ENCODE peak calls at places on chromosomes 4 and X, in nine cellular contexts. I is D341Med; F is cerebellar nuclear complex; G is memory B cell; T is NCI-H1105 treated with DMSO at 0.1 percent for 48 hours; O is foreskin fibroblast; Q is iPS-NIHi11; X is stimulated activated CD4-positive, alpha-beta T cell treated with anti-CD3 and anti-CD28 coated beads, Interleukin-2, amount 100 ng/mL, for 48 hours; E is progenitor cell of endocrine pancreas. Z is an unnamed sample.
A peak's percentile ranks its signal among the peaks of the same experiment; 100 is the strongest.

GRCh38 chr4:119321921-119322687 is at the start of gene FABP2:
- DNase-seq in T (no peak), F (no peak), O (no peak), G (no peak), E (no peak), X (no peak), Q (no peak), I (no peak), Z (no peak)

GRCh38 chrX:153554519-153555167 is 37.2 kb downstream of the ATP2B3 start:
- DNase-seq in T (peak; percentile 57), E (peak; percentile 50), F (no peak), Q (peak; percentile 79), O (peak; percentile 34), G (peak; percentile 57), I (peak; percentile 76), X (peak; percentile 60), Z (peak; percentile 1)

GRCh38 chrX:10199212-10199611 is 42.4 kb downstream of the CLCN4 start:
- DNase-seq in G (peak; percentile 30), O (peak; percentile 23), F (no peak), X (no peak), I (no peak), T (no peak), E (no peak), Q (no peak), Z (no peak)

GRCh38 chr4:23685481-23685880 is 204.4 kb downstream of the PPARGC1A start:
- DNase-seq in T (no peak), F (no peak), G (no peak), I (no peak), O (no peak), Q (no peak), X (no peak), E (no peak), Z (no peak)

GRCh38 chr4:38387348-38387747 is 276.7 kb upstream of the KLF3 start:
- DNase-seq in I (no peak), X (no peak), G (no peak), F (no peak), T (peak; percentile 33), O (no peak), E (no peak), Q (peak; percentile 40), Z (no peak)

GRCh38 chr4:114807357-114807756 is 208.8 kb downstream of the UGT8 start:
- DNase-seq in I (peak; percentile 32), Q (no peak), T (no peak), E (no peak), O (no peak), F (no peak), X (no peak), G (no peak), Z (no peak)

GRCh38 chr4:168451744-168452394 is 28.4 kb downstream of the DDX60L start:
- DNase-seq in I (no peak), F (no peak), X (no peak), T (no peak), E (no peak), O (peak; percentile 71), Q (no peak), G (no peak), Z (no peak)

GRCh38 chrX:54807524-54808108 is at the start of gene MAGED2:
- DNase-seq in T (peak; percentile 27), O (no peak), F (no peak), I (peak; percentile 64), E (no peak), X (no peak), G (no peak), Q (peak; percentile 23), Z (peak; percentile 47)

GRCh38 chr4:106369456-106370060 is 980 bp upstream of the GIMD1 start:
- DNase-seq in F (no peak), O (peak; percentile 80), G (no peak), E (no peak), T (peak; percentile 5), I (peak; percentile 51), Q (peak; percentile 58), X (no peak), Z (no peak)

GRCh38 chrX:154603438-154604430 is 15.3 kb downstream of the CTAG1B start:
- DNase-seq in I (no peak), Q (no peak), T (no peak), G (no peak), E (no peak), O (peak; percentile 53), X (no peak), F (no peak), Z (no peak)

GRCh38 chr4:53563824-53564223 is 27.5 kb downstream of the LNX1 start:
- DNase-seq in O (peak; percentile 47), T (no peak), X (peak; percentile 3), Q (no peak), G (no peak), E (no peak), I (no peak), F (no peak), Z (no peak)

GRCh38 chr4:93912146-93912545 is 83.6 kb downstream of the ATOH1 start:
- DNase-seq in F (no peak), I (no peak), E (no peak), G (no peak), O (no peak), X (no peak), T (no peak), Q (no peak), Z (no peak)

GRCh38 chr4:102935716-102936115 is 66.9 kb downstream of the CISD2 start:
- DNase-seq in I (no peak), T (no peak), Q (no peak), X (no peak), F (no peak), G (no peak), E (no peak), O (no peak), Z (no peak)

GRCh38 chr4:162131256-162131655 is 32.5 kb downstream of the FSTL5 start:
- DNase-seq in T (no peak), Q (no peak), X (no peak), I (no peak), G (no peak), F (no peak), E (no peak), O (no peak), Z (no peak)

GRCh38 chr4:86935833-86936721 is 1.3 kb downstream of the AFF1 start:
- DNase-seq in G (peak; percentile 58), Q (peak; percentile 65), E (no peak), X (peak; percentile 60), F (no peak), O (peak; percentile 63), T (no peak), I (peak; percentile 51), Z (peak; percentile 56)

GRCh38 chrX:137567474-137568232 is 1.7 kb downstream of the ZIC3 start:
- DNase-seq in I (no peak), T (peak; percentile 19), O (no peak), Q (no peak), E (no peak), F (no peak), X (no peak), G (no peak), Z (no peak)

GRCh38 chr4:95215991-95216605 is 332.7 kb downstream of the UNC5C start:
- DNase-seq in Q (no peak), X (no peak), G (no peak), T (no peak), F (no peak), I (no peak), O (no peak), E (no peak), Z (no peak)

GRCh38 chr4:76696109-76696508 is 201.8 kb downstream of the SOWAHB start:
- DNase-seq in I (no peak), O (peak; percentile 74), G (no peak), T (peak; percentile 30), Q (peak; percentile 75), E (peak; percentile 29), F (no peak), X (no peak), Z (no peak)

GRCh38 chr4:78018271-78019049 is 38.7 kb upstream of the FRAS1 start:
- DNase-seq in E (no peak), O (no peak), T (no peak), X (no peak), Q (no peak), G (no peak), I (no peak), F (no peak), Z (no peak)

GRCh38 chrX:404656-405055 is 17.9 kb upstream of the PPP2R3B start:
- DNase-seq in G (no peak), E (no peak), T (no peak), X (no peak), F (no peak), I (no peak), Q (no peak), O (no peak), Z (no peak)

GRCh38 chrX:97211070-97211469 is 327.4 kb downstream of the RPA4 start:
- DNase-seq in G (no peak), I (no peak), F (no peak), O (no peak), T (no peak), Q (no peak), X (no peak), E (no peak), Z (no peak)

GRCh38 chr4:107809236-107809635 is 15.5 kb upstream of the SGMS2 start:
- DNase-seq in F (no peak), G (no peak), I (no peak), O (no peak), Q (no peak), T (no peak), X (no peak), E (no peak), Z (no peak)